ENCODE peak calls at places on chromosomes 13 and 19, in six cellular contexts. One of them, this sample, is unnamed.

GRCh38 chr19:40614595-40615411 is 13.6 kb downstream of the LTBP4 start:
- DNase-seq in GM04504: peak
- DNase-seq in HTR-8/SVneo: peak
- DNase-seq in HepG2: no peak
- DNase-seq in mucosa of descending colon: peak
- DNase-seq in left ventricle myocardium superior: peak
- DNase-seq in this sample: peak

GRCh38 chr13:42574011-42574410 is at the start of gene TNFSF11:
- DNase-seq in HepG2: no peak
- DNase-seq in HTR-8/SVneo: no peak
- DNase-seq in GM04504: no peak
- DNase-seq in mucosa of descending colon: peak
- DNase-seq in left ventricle myocardium superior: no peak
- DNase-seq in this sample: no peak

GRCh38 chr13:49494645-49495044 is 1.1 kb upstream of the PHF11 start:
- DNase-seq in HepG2: no peak
- DNase-seq in GM04504: no peak
- DNase-seq in left ventricle myocardium superior: no peak
- DNase-seq in mucosa of descending colon: no peak
- DNase-seq in HTR-8/SVneo: no peak
- DNase-seq in this sample: no peak

GRCh38 chr13:77479326-77479725 is 56.2 kb upstream of the SCEL start:
- DNase-seq in mucosa of descending colon: no peak
- DNase-seq in HepG2: no peak
- DNase-seq in HTR-8/SVneo: no peak
- DNase-seq in GM04504: no peak
- DNase-seq in left ventricle myocardium superior: no peak
- DNase-seq in this sample: no peak

GRCh38 chr13:44340508-44340907 is 33.1 kb upstream of the SERP2 start:
- DNase-seq in HTR-8/SVneo: no peak
- DNase-seq in HepG2: no peak
- DNase-seq in left ventricle myocardium superior: no peak
- DNase-seq in GM04504: no peak
- DNase-seq in mucosa of descending colon: no peak
- DNase-seq in this sample: no peak

GRCh38 chr13:42575938-42576337 is 2.0 kb downstream of the TNFSF11 start:
- DNase-seq in HTR-8/SVneo: no peak
- DNase-seq in HepG2: no peak
- DNase-seq in mucosa of descending colon: peak
- DNase-seq in GM04504: no peak
- DNase-seq in left ventricle myocardium superior: no peak
- DNase-seq in this sample: no peak

GRCh38 chr13:112859817-112860190 is 109.2 kb upstream of the MCF2L start:
- DNase-seq in GM04504: no peak
- DNase-seq in HTR-8/SVneo: no peak
- DNase-seq in mucosa of descending colon: no peak
- DNase-seq in HepG2: no peak
- DNase-seq in left ventricle myocardium superior: peak
- DNase-seq in this sample: no peak

GRCh38 chr13:31767175-31767900 is 28.0 kb downstream of the RXFP2 start:
- DNase-seq in HepG2: no peak
- DNase-seq in left ventricle myocardium superior: no peak
- DNase-seq in HTR-8/SVneo: peak
- DNase-seq in GM04504: peak
- DNase-seq in mucosa of descending colon: no peak
- DNase-seq in this sample: peak

GRCh38 chr19:45477216-45477615 is 9.4 kb downstream of the FOSB start:
- DNase-seq in HTR-8/SVneo: no peak
- DNase-seq in left ventricle myocardium superior: no peak
- DNase-seq in mucosa of descending colon: no peak
- DNase-seq in HepG2: no peak
- DNase-seq in GM04504: no peak
- DNase-seq in this sample: no peak

GRCh38 chr13:23440821-23441608 is 7.5 kb upstream of the SACS start:
- DNase-seq in HepG2: no peak
- DNase-seq in HTR-8/SVneo: no peak
- DNase-seq in mucosa of descending colon: no peak
- DNase-seq in left ventricle myocardium superior: peak
- DNase-seq in GM04504: no peak
- DNase-seq in this sample: no peak

GRCh38 chr19:10751109-10751972 is 33.5 kb downstream of the DNM2 start:
- DNase-seq in mucosa of descending colon: peak
- DNase-seq in HepG2: no peak
- DNase-seq in left ventricle myocardium superior: peak
- DNase-seq in HTR-8/SVneo: no peak
- DNase-seq in GM04504: no peak
- DNase-seq in this sample: peak

GRCh38 chr19:12843999-12844732 is 5.9 kb downstream of the MAST1 start:
- DNase-seq in GM04504: no peak
- DNase-seq in HTR-8/SVneo: no peak
- DNase-seq in mucosa of descending colon: no peak
- DNase-seq in left ventricle myocardium superior: no peak
- DNase-seq in HepG2: no peak
- DNase-seq in this sample: no peak

GRCh38 chr13:24851546-24851945 is 87.6 kb downstream of the RNF17 start:
- DNase-seq in left ventricle myocardium superior: no peak
- DNase-seq in HepG2: no peak
- DNase-seq in mucosa of descending colon: no peak
- DNase-seq in HTR-8/SVneo: peak
- DNase-seq in GM04504: no peak
- DNase-seq in this sample: peak

GRCh38 chr19:10520652-10521318 is 3.5 kb upstream of the S1PR5 start:
- DNase-seq in GM04504: no peak
- DNase-seq in left ventricle myocardium superior: no peak
- DNase-seq in HepG2: no peak
- DNase-seq in HTR-8/SVneo: no peak
- DNase-seq in mucosa of descending colon: no peak
- DNase-seq in this sample: no peak

GRCh38 chr19:13868663-13869062 is 8.3 kb upstream of the NANOS3 start:
- DNase-seq in HepG2: no peak
- DNase-seq in HTR-8/SVneo: no peak
- DNase-seq in mucosa of descending colon: no peak
- DNase-seq in GM04504: no peak
- DNase-seq in left ventricle myocardium superior: no peak
- DNase-seq in this sample: no peak

GRCh38 chr13:67437246-67437645 is 207.1 kb upstream of the PCDH9 start:
- DNase-seq in HepG2: no peak
- DNase-seq in mucosa of descending colon: no peak
- DNase-seq in left ventricle myocardium superior: no peak
- DNase-seq in HTR-8/SVneo: no peak
- DNase-seq in GM04504: no peak
- DNase-seq in this sample: no peak

GRCh38 chr19:1577929-1578618 is 9.9 kb upstream of the MEX3D start:
- DNase-seq in HTR-8/SVneo: no peak
- DNase-seq in HepG2: no peak
- DNase-seq in GM04504: no peak
- DNase-seq in left ventricle myocardium superior: no peak
- DNase-seq in mucosa of descending colon: no peak
- DNase-seq in this sample: no peak

GRCh38 chr19:32041681-32042292 is 303.6 kb upstream of the ZNF507 start:
- DNase-seq in HTR-8/SVneo: no peak
- DNase-seq in mucosa of descending colon: peak
- DNase-seq in left ventricle myocardium superior: peak
- DNase-seq in HepG2: peak
- DNase-seq in GM04504: no peak
- DNase-seq in this sample: peak

GRCh38 chr19:32652893-32653625 is 21.9 kb downstream of the ANKRD27 start:
- DNase-seq in mucosa of descending colon: peak
- DNase-seq in left ventricle myocardium superior: peak
- DNase-seq in HTR-8/SVneo: no peak
- DNase-seq in GM04504: no peak
- DNase-seq in HepG2: no peak
- DNase-seq in this sample: no peak

GRCh38 chr19:9139609-9140158 is 513 bp upstream of the ZNF317 start:
- DNase-seq in left ventricle myocardium superior: no peak
- DNase-seq in HTR-8/SVneo: no peak
- DNase-seq in HepG2: no peak
- DNase-seq in GM04504: no peak
- DNase-seq in mucosa of descending colon: no peak
- DNase-seq in this sample: no peak

GRCh38 chr13:69547780-69548179 is 559.8 kb upstream of the ATXN8OS start:
- DNase-seq in HepG2: no peak
- DNase-seq in left ventricle myocardium superior: no peak
- DNase-seq in HTR-8/SVneo: no peak
- DNase-seq in GM04504: no peak
- DNase-seq in mucosa of descending colon: no peak
- DNase-seq in this sample: no peak

GRCh38 chr19:39409886-39410619 is 2.4 kb upstream of the PLEKHG2 start:
- DNase-seq in HTR-8/SVneo: no peak
- DNase-seq in left ventricle myocardium superior: peak
- DNase-seq in GM04504: no peak
- DNase-seq in mucosa of descending colon: peak
- DNase-seq in HepG2: peak
- DNase-seq in this sample: peak

GRCh38 chr13:33262069-33262487 is 23.5 kb downstream of the STARD13 start:
- DNase-seq in mucosa of descending colon: no peak
- DNase-seq in left ventricle myocardium superior: peak
- DNase-seq in HTR-8/SVneo: no peak
- DNase-seq in GM04504: no peak
- DNase-seq in HepG2: peak
- DNase-seq in this sample: no peak

GRCh38 chr13:39803851-39804250 is 148.4 kb downstream of the COG6 start:
- DNase-seq in GM04504: no peak
- DNase-seq in HepG2: no peak
- DNase-seq in HTR-8/SVneo: no peak
- DNase-seq in mucosa of descending colon: no peak
- DNase-seq in left ventricle myocardium superior: no peak
- DNase-seq in this sample: no peak

GRCh38 chr13:61414686-61415664 is 674 bp downstream of the PCDH20 start:
- DNase-seq in GM04504: no peak
- DNase-seq in mucosa of descending colon: peak
- DNase-seq in left ventricle myocardium superior: peak
- DNase-seq in HTR-8/SVneo: no peak
- DNase-seq in HepG2: peak
- DNase-seq in this sample: peak

GRCh38 chr13:43799191-43799590 is 12.4 kb upstream of the ENOX1 start:
- DNase-seq in HepG2: no peak
- DNase-seq in mucosa of descending colon: no peak
- DNase-seq in GM04504: no peak
- DNase-seq in left ventricle myocardium superior: no peak
- DNase-seq in HTR-8/SVneo: no peak
- DNase-seq in this sample: no peak

GRCh38 chr13:95833126-95833525 is 156.2 kb downstream of the DNAJC3 start:
- DNase-seq in mucosa of descending colon: no peak
- DNase-seq in HepG2: no peak
- DNase-seq in HTR-8/SVneo: no peak
- DNase-seq in GM04504: no peak
- DNase-seq in left ventricle myocardium superior: no peak
- DNase-seq in this sample: no peak

GRCh38 chr13:78239681-78240080 is 321.1 kb upstream of the EDNRB start:
- DNase-seq in GM04504: no peak
- DNase-seq in mucosa of descending colon: no peak
- DNase-seq in HepG2: no peak
- DNase-seq in left ventricle myocardium superior: no peak
- DNase-seq in HTR-8/SVneo: no peak
- DNase-seq in this sample: peak

This sample was measured in GM03348.